ENCODE peak calls at places on chromosomes 4 and X, in nine cellular contexts. Y is fibroblast of lung, W is SK-N-SH, S is HCT116, Q is MM.1S, I is adipocyte, V is mammary epithelial cell, O is neuronal stem cell, L is HepG2. U is an unnamed sample.

GRCh38 chrX:37371578-37371981 is 22.4 kb downstream of the PRRG1 start:
- DNase-seq in Y (peak; percentile 57), W (no peak), S (no peak), Q (no peak), I (peak; percentile 30), V (peak; percentile 52), O (no peak), L (no peak), U (no peak)

GRCh38 chr4:53273726-53274125 is 92.1 kb downstream of the SCFD2 start:
- DNase-seq in Y (peak; percentile 71), W (no peak), S (no peak), Q (no peak), I (peak; percentile 12), V (peak; percentile 66), O (no peak), L (no peak), U (no peak)

GRCh38 chrX:39759526-39760224 is 338.1 kb downstream of the BCOR start:
- DNase-seq in Y (peak; percentile 85), W (peak; percentile 39), S (no peak), Q (no peak), I (peak; percentile 72), V (no peak), O (no peak), L (no peak), U (no peak)

GRCh38 chr4:156329779-156330178 is 376.1 kb upstream of the CTSO start:
- DNase-seq in Y (no peak), W (no peak), S (no peak), Q (no peak), I (peak; percentile 32), V (no peak), O (no peak), L (no peak), U (no peak)

GRCh38 chr4:89298788-89299152 is 8.8 kb downstream of the GPRIN3 start:
- DNase-seq in Y (peak; percentile 47), W (no peak), S (no peak), Q (peak; percentile 77), I (peak; percentile 79), V (peak; percentile 28), O (no peak), L (no peak), U (no peak)

GRCh38 chr4:15765910-15766703 is 12.0 kb upstream of the CD38 start:
- DNase-seq in Y (no peak), W (no peak), S (no peak), Q (peak; percentile 81), I (no peak), V (no peak), O (no peak), L (no peak), U (no peak)

GRCh38 chr4:156596026-156596425 is 375.6 kb downstream of the PDGFC start:
- DNase-seq in Y (peak; percentile 88), W (no peak), S (no peak), Q (no peak), I (peak; percentile 8), V (no peak), O (no peak), L (no peak), U (no peak)

GRCh38 chrX:16796298-16796697 is 10.0 kb downstream of the TXLNG start:
- DNase-seq in Y (no peak), W (no peak), S (no peak), Q (no peak), I (no peak), V (no peak), O (no peak), L (no peak), U (no peak)

GRCh38 chr4:3234171-3235029 is 14.6 kb upstream of the MSANTD1 start:
- DNase-seq in Y (no peak), W (peak; percentile 86), S (no peak), Q (no peak), I (no peak), V (no peak), O (no peak), L (no peak), U (no peak)

GRCh38 chr4:3236326-3236878 is 12.6 kb upstream of the MSANTD1 start:
- DNase-seq in Y (no peak), W (no peak), S (no peak), Q (no peak), I (no peak), V (no peak), O (no peak), L (no peak), U (no peak)

GRCh38 chr4:3235581-3235980 is 13.4 kb upstream of the MSANTD1 start:
- DNase-seq in Y (no peak), W (no peak), S (no peak), Q (no peak), I (no peak), V (no peak), O (no peak), L (no peak), U (no peak)

GRCh38 chr4:3233391-3234071 is 15.4 kb upstream of the MSANTD1 start:
- DNase-seq in Y (peak; percentile 16), W (no peak), S (no peak), Q (no peak), I (peak; percentile 7), V (no peak), O (no peak), L (no peak), U (no peak)

DNA sequence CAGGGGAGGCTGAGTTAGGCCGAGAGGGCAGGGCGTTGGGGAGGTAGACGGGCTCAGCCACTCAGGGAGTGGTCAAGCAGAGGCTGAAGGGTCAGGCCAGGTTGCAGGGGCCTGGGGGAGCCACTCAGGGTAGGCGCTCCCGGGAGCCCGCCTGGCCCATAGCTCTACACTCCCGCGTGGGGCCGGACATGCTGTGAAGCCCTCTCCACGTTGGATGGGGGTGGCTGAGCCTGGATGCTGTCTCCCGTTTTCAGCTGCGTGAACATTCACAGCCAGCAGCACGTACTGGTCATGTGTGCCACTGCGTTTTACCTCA is 14.0 kb upstream of the MSANTD1 start:
- DNase-seq in Y (no peak), W (no peak), S (no peak), Q (no peak), I (no peak), V (no peak), O (no peak), L (no peak), U (no peak)
- H3K36me3 ChIP-seq in Y (peaks cover 15% of the 10 kb centered on the region), W (peaks cover 71% of the 10 kb centered on the region), S (peaks cover 6% of the 10 kb centered on the region), Q (no peaks in the 10 kb centered on the region), I (peaks cover 78% of the 10 kb centered on the region), V (no peaks in the 10 kb centered on the region), O (peaks cover 94% of the 10 kb centered on the region), L (peaks cover 63% of the 10 kb centered on the region), U (peaks cover 95% of the 10 kb centered on the region)

DNA sequence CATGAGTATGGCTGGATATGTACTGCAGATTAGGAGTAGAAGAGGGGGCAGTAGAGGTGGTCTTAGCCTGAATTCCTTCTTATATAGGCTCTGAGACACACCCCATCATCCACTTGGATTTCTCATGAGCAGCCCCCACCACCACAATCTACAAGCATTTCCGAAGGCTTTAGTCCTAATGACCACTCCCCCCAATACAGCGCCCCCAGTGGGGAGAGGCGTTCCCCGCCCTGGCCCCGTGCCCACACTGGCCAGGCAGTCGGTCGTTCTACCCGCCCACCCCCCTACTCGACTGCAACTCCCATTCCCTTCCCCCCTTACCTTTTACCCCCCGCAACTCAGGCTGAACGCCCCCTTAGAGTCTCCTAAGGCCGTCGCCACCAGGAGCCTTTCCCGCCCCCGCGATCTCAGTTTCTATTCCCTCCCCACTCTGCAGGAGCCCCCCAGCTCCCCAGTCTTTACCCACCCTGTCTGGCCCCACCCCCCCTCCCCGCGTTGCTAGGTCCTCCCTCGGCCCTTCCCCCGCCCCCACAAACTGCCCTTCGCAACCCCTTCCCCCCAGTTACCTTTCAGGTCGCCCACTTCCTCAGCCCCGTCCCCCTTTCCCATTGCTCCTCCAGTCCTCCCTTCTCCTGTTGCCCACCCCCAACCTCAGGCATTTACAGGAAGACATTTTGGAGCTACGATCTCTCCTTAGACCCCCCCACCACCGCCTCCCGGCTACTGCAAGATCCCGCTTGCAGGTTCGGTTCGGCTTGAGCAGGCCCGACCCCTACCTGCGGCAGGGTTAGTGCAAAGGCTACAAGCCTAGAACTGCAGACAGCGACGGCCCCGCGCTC is 468 bp downstream of the ZMYM3 start:
- DNase-seq in Y (peak; percentile 36), W (peak; percentile 84), S (no peak), Q (peak; percentile 38), I (peak; percentile 65), V (no peak), O (peak; percentile 15), L (peak; percentile 13), U (no peak)
- H3K4me3 ChIP-seq in Y (peak overlapping the region; percentile 75), W (peak overlapping the region; percentile 86), S (peak overlapping the region; percentile 78), Q (peak overlapping the region; percentile 92), I (peak overlapping the region; percentile 89), V (peak overlapping the region; percentile 54), O (peak overlapping the region; percentile 75), L (peak overlapping the region; percentile 88), U (peak overlapping the region; percentile 91)

DNA sequence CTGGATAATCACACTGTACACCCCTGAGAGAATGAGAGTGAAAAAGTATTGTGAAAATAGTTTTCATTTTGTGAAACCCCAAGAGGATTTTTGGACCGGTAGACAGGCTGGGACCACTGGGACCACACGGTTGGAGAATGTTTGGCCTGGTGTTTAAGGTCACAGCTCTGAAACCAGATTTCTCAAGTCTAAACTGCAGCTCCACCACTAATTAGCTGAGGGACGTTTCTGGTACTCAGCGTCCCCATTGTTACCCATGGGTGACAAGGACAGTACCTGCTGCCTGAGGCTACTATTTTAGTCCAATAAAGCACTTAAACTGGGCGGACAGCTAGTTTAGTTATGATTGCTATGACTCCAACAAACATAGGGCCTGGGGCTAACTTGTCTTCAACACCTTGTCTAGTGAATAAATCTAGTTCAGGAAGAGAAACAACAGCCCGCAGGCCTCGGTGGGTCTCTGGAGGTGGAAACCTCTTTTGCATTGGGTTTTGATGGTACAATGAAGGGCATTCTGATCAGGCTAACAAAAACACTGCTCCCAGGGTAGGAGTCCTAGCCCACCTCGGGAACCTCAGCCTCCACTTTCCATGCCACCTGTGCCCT is 509 bp upstream of the USP11 start:
- DNase-seq in Y (no peak), W (no peak), S (no peak), Q (no peak), I (peak; percentile 4), V (peak; percentile 8), O (no peak), L (no peak), U (no peak)
- H3K9ac ChIP-seq in Y (peak overlapping the region; percentile 79), W (peak overlapping the region; percentile 93), S (peak overlapping the region; percentile 92), Q (peak overlapping the region; percentile 97), I (peak overlapping the region; percentile 87), V (peak overlapping the region; percentile 89), O (no peak overlapping the region), L (peak overlapping the region; percentile 87), U (peak overlapping the region; percentile 94)

GRCh38 chr4:158850371-158850770 is 81.5 kb downstream of the FNIP2 start:
- DNase-seq in Y (no peak), W (no peak), S (no peak), Q (no peak), I (no peak), V (no peak), O (no peak), L (no peak), U (no peak)

GRCh38 chr4:158845166-158846041 is 76.6 kb downstream of the FNIP2 start:
- DNase-seq in Y (no peak), W (no peak), S (no peak), Q (no peak), I (no peak), V (no peak), O (no peak), L (no peak), U (peak; percentile 70)

GRCh38 chr4:158850800-158851644 is 82.2 kb downstream of the FNIP2 start:
- DNase-seq in Y (no peak), W (peak; percentile 41), S (peak; percentile 15), Q (peak; percentile 42), I (peak; percentile 84), V (no peak), O (no peak), L (no peak), U (no peak)

GRCh38 chr4:158849681-158850080 is 80.9 kb downstream of the FNIP2 start:
- DNase-seq in Y (no peak), W (no peak), S (no peak), Q (no peak), I (no peak), V (no peak), O (no peak), L (no peak), U (no peak)

DNA sequence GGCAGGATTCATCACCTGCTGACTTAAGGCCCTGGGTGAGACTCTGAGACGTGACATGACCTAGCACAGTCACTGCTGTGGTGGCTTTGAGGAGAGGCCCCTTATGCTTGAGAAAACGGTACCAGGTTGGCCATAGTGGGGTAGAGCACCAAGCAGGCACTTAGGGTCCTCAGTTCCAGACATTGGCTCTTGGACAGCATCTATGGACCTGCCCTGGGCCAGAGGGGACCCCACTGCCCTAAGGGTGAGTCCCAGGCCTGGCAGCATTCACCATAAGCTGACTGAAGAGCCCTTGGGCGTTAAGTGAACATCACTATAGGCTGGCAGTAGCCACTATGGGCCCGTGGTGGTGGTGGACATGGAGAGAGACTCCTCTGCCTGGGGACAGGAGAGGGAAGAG is 78.7 kb downstream of the FNIP2 start:
- DNase-seq in Y (no peak), W (no peak), S (no peak), Q (no peak), I (no peak), V (no peak), O (no peak), L (no peak), U (no peak)
- H3K36me3 ChIP-seq in Y (no peaks in the 10 kb centered on the region), W (peaks cover 13% of the 10 kb centered on the region), S (no peaks in the 10 kb centered on the region), Q (no peaks in the 10 kb centered on the region), I (peaks cover 65% of the 10 kb centered on the region), V (no peaks in the 10 kb centered on the region), O (peaks cover 44% of the 10 kb centered on the region), L (peaks cover 36% of the 10 kb centered on the region), U (no peaks in the 10 kb centered on the region)